ENCODE peak calls at places on chromosome 2, in eight cellular contexts. F is OCI-LY7; E is epithelial cell of esophagus; N is pancreas; T is psoas muscle; W is NCI-H510A treated with DMSO at 0.1 percent for 48 hours; G is COR-L47; L is stimulated activated CD4-positive, alpha-beta T cell treated with anti-CD3 and anti-CD28 coated beads, Interleukin-4, amount 100 ng/mL, for 24 hours. M is an unnamed sample.

GRCh38 chr2:201114350-201114749 is 1.6 kb upstream of the CFLAR start:
- DNase-seq in G (no peak), E (no peak), L (no peak), F (no peak), W (no peak), N (no peak), T (no peak), M (no peak)

GRCh38 chr2:12059616-12060441 is 313.4 kb downstream of the LPIN1 start:
- DNase-seq in W (no peak), E (peak; percentile 6), L (no peak), T (no peak), F (no peak), N (no peak), G (no peak), M (peak; percentile 57)

GRCh38 chr2:41598161-41598894 is 449.5 kb upstream of the PKDCC start:
- DNase-seq in E (no peak), W (no peak), F (no peak), G (no peak), N (no peak), T (no peak), L (no peak), M (no peak)

GRCh38 chr2:239165206-239165831 is 235.5 kb downstream of the HDAC4 start:
- DNase-seq in T (peak; percentile 48), G (no peak), E (no peak), W (no peak), N (no peak), L (no peak), F (no peak), M (peak; percentile 65)

GRCh38 chr2:39504790-39505335 is 67.8 kb upstream of the MAP4K3 start:
- DNase-seq in F (no peak), N (no peak), W (no peak), E (peak; percentile 85), L (no peak), G (no peak), T (no peak), M (no peak)

GRCh38 chr2:239832101-239832994 is 192.8 kb downstream of the NDUFA10 start:
- DNase-seq in W (no peak), G (no peak), E (no peak), F (no peak), N (no peak), T (peak; percentile 24), L (no peak), M (no peak)

GRCh38 chr2:15378148-15378908 is 182.8 kb downstream of the NBAS start:
- DNase-seq in E (no peak), F (peak; percentile 50), L (no peak), G (no peak), T (no peak), W (no peak), N (no peak), M (no peak)

GRCh38 chr2:237693281-237694039 is 66.1 kb downstream of the LRRFIP1 start:
- DNase-seq in E (peak; percentile 92), W (peak; percentile 54), G (no peak), N (peak; percentile 48), T (no peak), L (no peak), F (peak; percentile 45), M (peak; percentile 88)

GRCh38 chr2:91442246-91442905 is 2750.9 kb downstream of the RPIA start:
- DNase-seq in E (no peak), G (no peak), W (no peak), F (no peak), N (peak; percentile 11), L (no peak), T (peak; percentile 60), M (peak; percentile 80)

GRCh38 chr2:165044505-165045303 is 89.4 kb upstream of the SLC38A11 start:
- DNase-seq in L (no peak), T (no peak), W (no peak), E (no peak), N (no peak), G (no peak), F (peak; percentile 62), M (no peak)

GRCh38 chr2:26363323-26363722 is 16.7 kb upstream of the ADGRF3 start:
- DNase-seq in N (no peak), E (peak; percentile 50), T (no peak), G (no peak), L (no peak), W (no peak), F (no peak), M (peak; percentile 89)

GRCh38 chr2:159617080-159617479 is 732 bp upstream of the BAZ2B start:
- DNase-seq in F (no peak), N (no peak), G (no peak), L (no peak), T (no peak), W (no peak), E (no peak), M (no peak)

GRCh38 chr2:119699016-119699606 is 20.1 kb downstream of the TMEM177 start:
- DNase-seq in N (no peak), T (no peak), G (no peak), F (no peak), W (no peak), L (no peak), E (no peak), M (no peak)

GRCh38 chr2:104572856-104573255 is 281.1 kb upstream of the POU3F3 start:
- DNase-seq in F (no peak), L (no peak), W (no peak), G (no peak), N (no peak), T (no peak), E (no peak), M (no peak)

GRCh38 chr2:170711774-170712652 is 3.1 kb upstream of the SP5 start:
- DNase-seq in W (peak; percentile 85), N (no peak), E (no peak), F (no peak), L (no peak), T (no peak), G (peak; percentile 33), M (peak; percentile 81)

GRCh38 chr2:6214471-6214870 is 522.3 kb downstream of the SOX11 start:
- DNase-seq in E (no peak), N (no peak), L (no peak), T (no peak), W (no peak), G (no peak), F (peak; percentile 51), M (no peak)

GRCh38 chr2:200203381-200203827 is 103.1 kb upstream of the SPATS2L start:
- DNase-seq in F (no peak), W (no peak), G (no peak), L (no peak), E (no peak), N (no peak), T (no peak), M (no peak)

GRCh38 chr2:58968885-58969284 is 727.8 kb upstream of the FANCL start:
- DNase-seq in W (no peak), L (no peak), F (no peak), G (no peak), N (no peak), T (no peak), E (no peak), M (no peak)

GRCh38 chr2:205868773-205869333 is 186.6 kb downstream of the NRP2 start:
- DNase-seq in T (no peak), F (no peak), W (no peak), L (peak; percentile 4), E (peak; percentile 37), G (no peak), N (no peak), M (peak; percentile 83)

GRCh38 chr2:18600255-18600613 is 10.9 kb upstream of the NT5C1B start:
- DNase-seq in G (no peak), W (peak; percentile 42), E (no peak), T (no peak), F (peak; percentile 54), L (no peak), N (no peak), M (no peak)

GRCh38 chr2:176325732-176326131 is 56.5 kb downstream of the MTX2 start:
- DNase-seq in G (peak; percentile 61), F (no peak), N (no peak), T (no peak), E (no peak), W (no peak), L (no peak), M (no peak)

GRCh38 chr2:177147093-177147694 is 65.4 kb upstream of the HNRNPA3 start:
- DNase-seq in T (no peak), L (peak; percentile 18), E (peak; percentile 63), W (peak; percentile 94), N (no peak), G (peak; percentile 70), F (peak; percentile 61), M (no peak)

GRCh38 chr2:97739020-97739892 is 25.9 kb downstream of the ZAP70 start:
- DNase-seq in T (no peak), W (no peak), N (no peak), F (no peak), E (no peak), L (no peak), G (no peak), M (peak; percentile 82)

M was measured in osteoblast.